ENCODE peak calls at places on chromosome 4, in six cellular contexts. F is PC-3, P is HCT116, G is GM23248, B is neural progenitor cell, L is SK-N-SH. C is an unnamed sample.

GRCh38 chr4:126799971-126800722 is 832.6 kb upstream of the INTU start:
- DNase-seq in F (no peak), P (no peak), G (peak; percentile 56), B (no peak), L (no peak), C (no peak)

GRCh38 chr4:184826315-184827266 is 823 bp upstream of the ACSL1 start:
- DNase-seq in F (peak; percentile 17), P (no peak), G (peak; percentile 53), B (peak; percentile 21), L (no peak), C (peak; percentile 31)

GRCh38 chr4:80073362-80074008 is 456 bp upstream of the ANTXR2 start:
- DNase-seq in F (no peak), P (no peak), G (no peak), B (no peak), L (no peak), C (peak; percentile 15)

GRCh38 chr4:169604131-169604900 is 8.1 kb downstream of the NEK1 start:
- DNase-seq in F (peak; percentile 67), P (no peak), G (peak; percentile 88), B (no peak), L (peak; percentile 65), C (no peak)

GRCh38 chr4:144667500-144667899 is 21.5 kb downstream of the HHIP start:
- DNase-seq in F (no peak), P (no peak), G (no peak), B (no peak), L (no peak), C (no peak)

GRCh38 chr4:153729901-153730300 is 29.9 kb downstream of the RNF175 start:
- DNase-seq in F (no peak), P (no peak), G (no peak), B (no peak), L (no peak), C (peak; percentile 70)

GRCh38 chr4:124964251-124964650 is 251.7 kb upstream of the ANKRD50 start:
- DNase-seq in F (no peak), P (no peak), G (no peak), B (no peak), L (no peak), C (no peak)

GRCh38 chr4:80202784-80203553 is 5.7 kb downstream of the PRDM8 start:
- DNase-seq in F (no peak), P (no peak), G (peak; percentile 68), B (peak; percentile 77), L (no peak), C (peak; percentile 52)

GRCh38 chr4:153344131-153345010 is at the start of gene MND1:
- DNase-seq in F (peak; percentile 81), P (peak; percentile 68), G (peak; percentile 87), B (peak; percentile 97), L (peak; percentile 96), C (peak; percentile 88)

GRCh38 chr4:143344011-143344410 is 7.3 kb downstream of the GAB1 start:
- DNase-seq in F (no peak), P (no peak), G (no peak), B (no peak), L (no peak), C (no peak)

GRCh38 chr4:182653596-182653995 is 263.6 kb downstream of the DCTD start:
- DNase-seq in F (no peak), P (no peak), G (no peak), B (no peak), L (no peak), C (no peak)

GRCh38 chr4:159105063-159105414 is 2.2 kb downstream of the RAPGEF2 start:
- DNase-seq in F (peak; percentile 44), P (no peak), G (peak; percentile 77), B (peak; percentile 3), L (no peak), C (no peak)

GRCh38 chr4:182897601-182898478 is 19.3 kb downstream of the DCTD start:
- DNase-seq in F (no peak), P (no peak), G (no peak), B (no peak), L (no peak), C (no peak)

GRCh38 chr4:124631760-124632159 is 80.8 kb downstream of the ANKRD50 start:
- DNase-seq in F (peak; percentile 96), P (peak; percentile 96), G (peak; percentile 98), B (no peak), L (no peak), C (peak; percentile 86)

GRCh38 chr4:118865091-118865708 is 23.5 kb upstream of the SYNPO2 start:
- DNase-seq in F (peak; percentile 69), P (peak; percentile 64), G (peak; percentile 71), B (peak; percentile 73), L (peak; percentile 62), C (peak; percentile 68)

GRCh38 chr4:105563352-105563751 is 10.9 kb downstream of the ARHGEF38 start:
- DNase-seq in F (no peak), P (no peak), G (no peak), B (no peak), L (no peak), C (no peak)

GRCh38 chr4:130233377-130234047 is 1137.6 kb downstream of the C4orf33 start:
- DNase-seq in F (peak; percentile 2), P (no peak), G (no peak), B (no peak), L (no peak), C (peak; percentile 86)

GRCh38 chr4:52958232-52958631 is 96.1 kb downstream of the RASL11B start:
- DNase-seq in F (no peak), P (no peak), G (no peak), B (no peak), L (no peak), C (no peak)

GRCh38 chr4:52957791-52958190 is 95.7 kb downstream of the RASL11B start:
- DNase-seq in F (no peak), P (no peak), G (no peak), B (no peak), L (no peak), C (no peak)

GRCh38 chr4:52959545-52959944 is 97.4 kb downstream of the RASL11B start:
- DNase-seq in F (no peak), P (no peak), G (peak; percentile 80), B (no peak), L (no peak), C (no peak)

GRCh38 chr4:52956691-52957090 is 94.6 kb downstream of the RASL11B start:
- DNase-seq in F (no peak), P (no peak), G (peak; percentile 11), B (no peak), L (peak; percentile 14), C (no peak)

DNA sequence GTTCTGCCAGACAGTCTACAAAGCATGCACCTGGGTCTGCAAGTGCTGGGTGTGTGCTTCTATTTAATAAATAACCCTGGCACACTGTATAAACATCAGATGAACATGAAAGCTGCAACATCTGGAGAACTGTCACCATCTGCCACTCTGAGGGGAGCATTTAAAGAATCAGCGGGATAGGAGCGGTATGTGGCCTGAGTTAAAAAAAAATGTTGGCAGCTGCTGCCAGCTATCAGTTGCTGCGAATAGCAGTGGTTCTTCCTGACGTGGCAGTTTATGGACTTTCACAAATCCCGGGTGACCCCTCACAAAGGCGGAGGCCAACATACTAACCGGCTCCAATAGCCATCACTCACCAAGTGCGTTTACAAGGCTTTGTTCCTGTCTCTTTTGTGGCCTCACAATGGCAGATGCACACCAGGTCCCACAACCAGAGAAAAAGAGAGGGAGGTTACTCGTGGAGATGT is 95.1 kb downstream of the RASL11B start:
- DNase-seq in F (no peak), P (no peak), G (peak; percentile 23), B (peak; percentile 66), L (peak; percentile 40), C (no peak)
- H3K4me1 ChIP-seq in F (no peaks in the 10 kb centered on the region), P (no peaks in the 10 kb centered on the region), G (peaks cover 30% of the 10 kb centered on the region), B (peaks cover 29% of the 10 kb centered on the region), L (peaks cover 48% of the 10 kb centered on the region), C (no peaks in the 10 kb centered on the region)

GRCh38 chr4:48332661-48333060 is 8.7 kb upstream of the SLAIN2 start:
- DNase-seq in F (no peak), P (no peak), G (no peak), B (no peak), L (no peak), C (no peak)

GRCh38 chr4:48333587-48333986 is 7.7 kb upstream of the SLAIN2 start:
- DNase-seq in F (peak; percentile 47), P (no peak), G (peak; percentile 27), B (no peak), L (no peak), C (no peak)

GRCh38 chr4:48329976-48330375 is 11.4 kb upstream of the SLAIN2 start:
- DNase-seq in F (peak; percentile 80), P (no peak), G (peak; percentile 87), B (no peak), L (no peak), C (no peak)

GRCh38 chr4:48334236-48334635 is 7.1 kb upstream of the SLAIN2 start:
- DNase-seq in F (no peak), P (no peak), G (no peak), B (no peak), L (no peak), C (no peak)

GRCh38 chr4:48331577-48332340 is 9.6 kb upstream of the SLAIN2 start:
- DNase-seq in F (peak; percentile 69), P (no peak), G (peak; percentile 83), B (no peak), L (no peak), C (no peak)
- H3K9ac ChIP-seq in F (no peak overlapping the region), P (no peak overlapping the region), G (peak overlapping the region; percentile 29), B (no peak overlapping the region), L (no peak overlapping the region), C (no peak overlapping the region)

DNA sequence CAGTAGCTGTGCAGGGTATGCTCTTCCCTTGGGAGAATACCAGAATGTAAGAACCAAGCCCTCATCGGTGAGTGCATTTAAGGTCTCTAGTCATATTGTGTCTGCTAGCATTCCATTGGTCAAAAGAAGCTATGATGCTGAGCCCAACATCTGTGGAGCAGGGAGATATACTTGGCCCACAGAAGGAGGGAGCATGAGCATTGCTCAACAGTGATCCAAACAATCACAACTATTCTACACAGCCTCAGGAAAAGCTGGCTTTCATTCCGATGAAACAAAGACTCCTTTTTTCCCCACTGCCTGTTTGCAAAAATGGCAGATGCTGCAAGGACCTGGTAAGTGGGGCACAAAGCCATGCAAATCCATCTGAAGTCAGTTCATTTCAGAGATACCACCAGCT is 80.6 kb upstream of the DHX15 start:
- DNase-seq in F (no peak), P (no peak), G (peak; percentile 56), B (no peak), L (no peak), C (no peak)
- TF ChIP-seq EZH2phosphoT487 in F (no peak), P (no peak), G (no peak), B (no peak), L (no peak), C (no peak)

GRCh38 chr4:74111576-74111975 is 12.6 kb upstream of the CXCL2 start:
- DNase-seq in F (no peak), P (no peak), G (no peak), B (no peak), L (no peak), C (no peak)

GRCh38 chr4:74111990-74112389 is 13.0 kb upstream of the CXCL2 start:
- DNase-seq in F (no peak), P (no peak), G (peak; percentile 83), B (peak; percentile 15), L (no peak), C (no peak)

GRCh38 chr4:74112399-74113090 is 13.6 kb upstream of the CXCL2 start:
- DNase-seq in F (peak; percentile 56), P (no peak), G (peak; percentile 61), B (no peak), L (no peak), C (no peak)

GRCh38 chr4:74117024-74117534 is 18.1 kb upstream of the CXCL2 start:
- DNase-seq in F (peak; percentile 98), P (peak; percentile 73), G (peak; percentile 98), B (no peak), L (no peak), C (no peak)

DNA sequence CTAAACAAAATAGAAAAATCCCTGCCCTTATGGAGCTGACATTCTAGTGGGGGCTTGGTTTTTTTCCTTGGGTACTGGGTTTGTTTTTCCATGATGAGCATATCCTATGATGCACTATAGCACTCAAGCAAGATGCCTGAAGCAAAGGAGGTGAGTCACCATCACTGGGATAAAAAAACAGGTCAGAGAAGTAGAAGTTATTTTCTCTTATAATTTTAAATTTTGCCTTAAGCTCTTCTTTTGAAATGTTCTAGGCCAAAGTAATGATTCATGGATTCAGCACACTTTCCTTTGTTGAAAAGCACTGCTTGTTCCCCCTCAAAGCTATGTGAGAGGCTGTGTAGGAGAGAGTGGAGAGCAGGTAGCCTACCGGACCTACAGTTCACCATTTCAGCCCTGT is 15.2 kb upstream of the CXCL2 start:
- DNase-seq in F (peak; percentile 96), P (no peak), G (peak; percentile 92), B (no peak), L (no peak), C (no peak)
- H3K4me1 ChIP-seq in F (peaks cover 87% of the 10 kb centered on the region), P (peaks cover 53% of the 10 kb centered on the region), G (peaks cover 70% of the 10 kb centered on the region), B (no peaks in the 10 kb centered on the region), L (no peaks in the 10 kb centered on the region), C (no peaks in the 10 kb centered on the region)

C was measured in MM.1S.